ENCODE peak calls at places on chromosome 21, in ten cellular contexts. K is RPMI8226; H is uterus; C is IMR-90; L is fibroblast of lung; J is mucosa of descending colon; G is Peyer's patch; F is GM12865; W is KBM-7; U is stimulated activated naive CD8-positive, alpha-beta T cell treated with anti-CD3 and anti-CD28 coated beads, Interleukin-15, Interleukin-2, amounts not matched to agents 100 U/mL and 50 U/mL, for 24 hours. A is an unnamed sample.

GRCh38 chr21:27818847-27819246 is 852.0 kb upstream of the ADAMTS5 start:
- DNase-seq in K (no peak), H (no peak), C (no peak), L (no peak), J (no peak), G (no peak), F (no peak), W (no peak), U (no peak), A (no peak)

GRCh38 chr21:29130234-29130993 is at the start of gene MAP3K7CL:
- DNase-seq in K (peak), H (peak), C (peak), L (peak), J (no peak), G (peak), F (no peak), W (no peak), U (no peak), A (no peak)

GRCh38 chr21:21148009-21148408 is 149.8 kb downstream of the NCAM2 start:
- DNase-seq in K (no peak), H (no peak), C (no peak), L (no peak), J (no peak), G (no peak), F (no peak), W (no peak), U (no peak), A (no peak)

GRCh38 chr21:35840197-35840799 is 220.0 kb downstream of the SETD4 start:
- DNase-seq in K (peak), H (peak), C (peak), L (peak), J (no peak), G (peak), F (peak), W (peak), U (peak), A (peak)

GRCh38 chr21:35136586-35137254 is 87.6 kb upstream of the RUNX1 start:
- DNase-seq in K (no peak), H (no peak), C (peak), L (peak), J (no peak), G (no peak), F (no peak), W (no peak), U (no peak), A (no peak)

GRCh38 chr21:43274946-43275310 is 106.1 kb downstream of the CRYAA start:
- DNase-seq in K (no peak), H (no peak), C (no peak), L (no peak), J (no peak), G (no peak), F (no peak), W (no peak), U (no peak), A (no peak)

GRCh38 chr21:46118305-46118870 is 20.5 kb downstream of the COL6A2 start:
- DNase-seq in K (no peak), H (peak), C (no peak), L (no peak), J (peak), G (peak), F (no peak), W (no peak), U (no peak), A (no peak)

GRCh38 chr21:46100426-46100825 is 2.5 kb downstream of the COL6A2 start:
- DNase-seq in K (no peak), H (no peak), C (peak), L (peak), J (no peak), G (no peak), F (no peak), W (no peak), U (no peak), A (no peak)

GRCh38 chr21:18245493-18245967 is 897 bp downstream of the CHODL start:
- DNase-seq in K (no peak), H (no peak), C (no peak), L (peak), J (no peak), G (no peak), F (no peak), W (no peak), U (no peak), A (no peak)

GRCh38 chr21:38533887-38534286 is 35.6 kb upstream of the ERG start:
- DNase-seq in K (no peak), H (no peak), C (no peak), L (peak), J (no peak), G (no peak), F (no peak), W (no peak), U (no peak), A (no peak)

GRCh38 chr21:45411810-45412206 is 6.8 kb downstream of the COL18A1 start:
- DNase-seq in K (no peak), H (no peak), C (no peak), L (no peak), J (no peak), G (no peak), F (no peak), W (no peak), U (no peak), A (no peak)

GRCh38 chr21:46297311-46298082 is 11.4 kb downstream of the YBEY start:
- DNase-seq in K (no peak), H (no peak), C (no peak), L (peak), J (peak), G (no peak), F (no peak), W (no peak), U (peak), A (no peak)

GRCh38 chr21:16124397-16125130 is 394.8 kb downstream of the USP25 start:
- DNase-seq in K (no peak), H (peak), C (peak), L (peak), J (no peak), G (no peak), F (no peak), W (no peak), U (no peak), A (peak)

GRCh38 chr21:41130883-41131282 is 37.1 kb upstream of the BACE2 start:
- DNase-seq in K (no peak), H (no peak), C (no peak), L (no peak), J (no peak), G (no peak), F (no peak), W (no peak), U (no peak), A (no peak)

GRCh38 chr21:33308586-33309490 is 15.9 kb upstream of the IFNAR1 start:
- DNase-seq in K (peak), H (no peak), C (peak), L (peak), J (no peak), G (peak), F (peak), W (peak), U (no peak), A (no peak)

GRCh38 chr21:39319251-39319756 is 5.9 kb upstream of the BRWD1 start:
- DNase-seq in K (no peak), H (no peak), C (peak), L (no peak), J (no peak), G (no peak), F (no peak), W (no peak), U (no peak), A (no peak)

GRCh38 chr21:46081862-46082637 is 15.9 kb upstream of the COL6A2 start:
- DNase-seq in K (no peak), H (peak), C (no peak), L (no peak), J (no peak), G (peak), F (no peak), W (no peak), U (no peak), A (no peak)

GRCh38 chr21:17709266-17709611 is 96.5 kb upstream of the BTG3 start:
- DNase-seq in K (no peak), H (no peak), C (no peak), L (no peak), J (no peak), G (no peak), F (peak), W (no peak), U (no peak), A (no peak)

GRCh38 chr21:39014751-39015150 is 168.5 kb downstream of the PSMG1 start:
- DNase-seq in K (no peak), H (no peak), C (peak), L (peak), J (no peak), G (no peak), F (no peak), W (no peak), U (no peak), A (no peak)

GRCh38 chr21:45129231-45129923 is 55.0 kb downstream of the ADARB1 start:
- DNase-seq in K (no peak), H (no peak), C (peak), L (peak), J (no peak), G (no peak), F (no peak), W (no peak), U (no peak), A (no peak)

GRCh38 chr21:34877485-34878128 is 171.5 kb downstream of the RUNX1 start:
- DNase-seq in K (no peak), H (no peak), C (no peak), L (no peak), J (peak), G (peak), F (no peak), W (no peak), U (no peak), A (no peak)

GRCh38 chr21:16751705-16752104 is 761.1 kb upstream of the CXADR start:
- DNase-seq in K (no peak), H (no peak), C (no peak), L (peak), J (no peak), G (no peak), F (no peak), W (no peak), U (no peak), A (no peak)

GRCh38 chr21:39388038-39388810 is 39.3 kb upstream of the HMGN1 start:
- DNase-seq in K (peak), H (peak), C (peak), L (peak), J (peak), G (peak), F (peak), W (peak), U (peak), A (peak)

GRCh38 chr21:22556829-22557228 is 1558.6 kb downstream of the NCAM2 start:
- DNase-seq in K (no peak), H (no peak), C (no peak), L (no peak), J (no peak), G (no peak), F (no peak), W (no peak), U (no peak), A (no peak)

GRCh38 chr21:39029086-39029772 is 154.0 kb downstream of the PSMG1 start:
- DNase-seq in K (no peak), H (no peak), C (peak), L (peak), J (no peak), G (no peak), F (no peak), W (no peak), U (no peak), A (no peak)

GRCh38 chr21:24826822-24827221 is 780.5 kb downstream of the MRPL39 start:
- DNase-seq in K (no peak), H (no peak), C (no peak), L (no peak), J (no peak), G (no peak), F (no peak), W (no peak), U (no peak), A (no peak)

GRCh38 chr21:45074048-45074817 is at the start of gene ADARB1:
- DNase-seq in K (peak), H (peak), C (peak), L (peak), J (peak), G (peak), F (peak), W (no peak), U (peak), A (no peak)

GRCh38 chr21:35525443-35525842 is 476.3 kb upstream of the RUNX1 start:
- DNase-seq in K (no peak), H (no peak), C (peak), L (no peak), J (no peak), G (peak), F (no peak), W (peak), U (no peak), A (no peak)

GRCh38 chr21:35993875-35994490 is 66.3 kb downstream of the SETD4 start:
- DNase-seq in K (no peak), H (no peak), C (no peak), L (no peak), J (no peak), G (no peak), F (no peak), W (no peak), U (no peak), A (no peak)

GRCh38 chr21:29350246-29350779 is 51.6 kb downstream of the BACH1 start:
- DNase-seq in K (no peak), H (no peak), C (peak), L (peak), J (no peak), G (no peak), F (no peak), W (no peak), U (no peak), A (no peak)

GRCh38 chr21:41567901-41568510 is 60.0 kb upstream of the TMPRSS2 start:
- DNase-seq in K (peak), H (no peak), C (no peak), L (no peak), J (no peak), G (no peak), F (no peak), W (no peak), U (no peak), A (no peak)

GRCh38 chr21:28742527-28742926 is 250.2 kb downstream of the LTN1 start:
- DNase-seq in K (no peak), H (no peak), C (peak), L (peak), J (no peak), G (no peak), F (no peak), W (no peak), U (no peak), A (peak)

GRCh38 chr21:32834825-32835224 is 63.3 kb upstream of the PAXBP1 start:
- DNase-seq in K (no peak), H (no peak), C (no peak), L (no peak), J (no peak), G (no peak), F (no peak), W (no peak), U (no peak), A (no peak)

GRCh38 chr21:45277101-45278045 is 10.3 kb downstream of the POFUT2 start:
- DNase-seq in K (no peak), H (peak), C (no peak), L (no peak), J (no peak), G (no peak), F (no peak), W (no peak), U (no peak), A (no peak)

GRCh38 chr21:17466166-17466565 is 46.7 kb upstream of the CXADR start:
- DNase-seq in K (no peak), H (no peak), C (peak), L (peak), J (no peak), G (no peak), F (no peak), W (no peak), U (no peak), A (no peak)

GRCh38 chr21:42513985-42514882 is 582 bp downstream of the SLC37A1 start:
- DNase-seq in K (peak), H (no peak), C (no peak), L (peak), J (peak), G (peak), F (peak), W (peak), U (peak), A (no peak)

GRCh38 chr21:21039624-21040023 is 41.4 kb downstream of the NCAM2 start:
- DNase-seq in K (no peak), H (no peak), C (no peak), L (no peak), J (no peak), G (no peak), F (no peak), W (no peak), U (no peak), A (no peak)

A was measured in pulmonary artery endothelial cell.